ENCODE peak calls at places on chromosome 9, in four cellular contexts. S is HL-60, E is K562, P is GM12878. H is an unnamed sample.

GRCh38 chr9:90095682-90096081 is 490.9 kb downstream of the GADD45G start:
- DNase-seq in E (no peak), P (no peak), S (no peak), H (no peak)

GRCh38 chr9:94937214-94937903 is 210.9 kb downstream of the AOPEP start:
- DNase-seq in S (no peak), P (no peak), E (peak), H (no peak)

GRCh38 chr9:127722055-127722454 is 6.2 kb downstream of the TTC16 start:
- DNase-seq in S (no peak), P (no peak), E (no peak), H (no peak)

GRCh38 chr9:127539259-127539981 is 72.7 kb upstream of the STXBP1 start:
- DNase-seq in E (peak), P (no peak), S (no peak), H (no peak)

GRCh38 chr9:89879276-89879675 is 274.5 kb downstream of the GADD45G start:
- DNase-seq in E (no peak), S (no peak), P (no peak), H (no peak)

GRCh38 chr9:98810106-98810840 is 2.8 kb downstream of the GALNT12 start:
- DNase-seq in S (no peak), E (peak), P (no peak), H (no peak)

GRCh38 chr9:137745541-137745991 is 126.8 kb downstream of the EHMT1 start:
- DNase-seq in P (peak), S (peak), E (peak), H (peak)

GRCh38 chr9:69443178-69443577 is 118.2 kb downstream of the ENTREP1 start:
- DNase-seq in S (no peak), E (no peak), P (no peak), H (no peak)

GRCh38 chr9:105385372-105385985 is 62.4 kb upstream of the FSD1L start:
- DNase-seq in S (peak), P (peak), E (peak), H (peak)

GRCh38 chr9:109986423-109987055 is 206.5 kb downstream of the PALM2AKAP2 start:
- DNase-seq in E (no peak), P (no peak), S (no peak), H (no peak)

GRCh38 chr9:27340876-27341540 is 44.1 kb upstream of the EQTN start:
- DNase-seq in S (no peak), P (no peak), E (no peak), H (no peak)

GRCh38 chr9:18185196-18185595 is 288.8 kb upstream of the ADAMTSL1 start:
- DNase-seq in S (no peak), P (no peak), E (no peak), H (no peak)

GRCh38 chr9:135476981-135477380 is 2.6 kb upstream of the PPP1R26 start:
- DNase-seq in P (no peak), E (no peak), S (no peak), H (no peak)

GRCh38 chr9:20728493-20729220 is 44.6 kb downstream of the FOCAD start:
- DNase-seq in S (no peak), E (no peak), P (no peak), H (no peak)

GRCh38 chr9:111598730-111599091 is 736 bp downstream of the PTGR1 start:
- DNase-seq in P (no peak), E (no peak), S (peak), H (no peak)

GRCh38 chr9:15824310-15824709 is 271.5 kb downstream of the CCDC171 start:
- DNase-seq in S (no peak), E (no peak), P (no peak), H (no peak)

GRCh38 chr9:137253717-137254623 is 1.2 kb upstream of the NELFB start:
- DNase-seq in S (no peak), P (no peak), E (peak), H (no peak)

GRCh38 chr9:71910602-71911060 is 362 bp downstream of the ABHD17B start:
- DNase-seq in P (no peak), S (no peak), E (no peak), H (peak)

GRCh38 chr9:124263158-124263557 is 5.4 kb downstream of the NEK6 start:
- DNase-seq in P (no peak), E (no peak), S (no peak), H (no peak)

GRCh38 chr9:935348-935965 is 41.0 kb upstream of the DMRT3 start:
- DNase-seq in S (no peak), E (no peak), P (no peak), H (no peak)

GRCh38 chr9:32395483-32396216 is 11.2 kb downstream of the ACO1 start:
- DNase-seq in P (no peak), E (no peak), S (no peak), H (no peak)

GRCh38 chr9:87883990-87884389 is 1.3 kb downstream of the SPATA31E1 start:
- DNase-seq in P (no peak), E (peak), S (no peak), H (no peak)

GRCh38 chr9:114226289-114227055 is 71.1 kb downstream of the COL27A1 start:
- DNase-seq in E (no peak), S (no peak), P (no peak), H (no peak)

GRCh38 chr9:107739601-107740082 is 250.1 kb upstream of the KLF4 start:
- DNase-seq in S (no peak), E (no peak), P (no peak), H (no peak)

GRCh38 chr9:81224166-81224858 is 465.0 kb downstream of the TLE1 start:
- DNase-seq in P (no peak), E (no peak), S (no peak), H (no peak)

GRCh38 chr9:98256632-98257218 is 1.3 kb upstream of the TBC1D2 start:
- DNase-seq in P (no peak), E (peak), S (peak), H (no peak)

GRCh38 chr9:130234340-130235260 is 31.0 kb upstream of the HMCN2 start:
- DNase-seq in S (no peak), E (no peak), P (no peak), H (no peak)

GRCh38 chr9:1701113-1701512 is 314.0 kb upstream of the SMARCA2 start:
- DNase-seq in P (no peak), S (no peak), E (no peak), H (no peak)

GRCh38 chr9:133113928-133114351 is 7.1 kb downstream of the RALGDS start:
- DNase-seq in E (no peak), S (peak), P (no peak), H (no peak)

GRCh38 chr9:121509175-121509574 is 9.5 kb upstream of the GGTA1 start:
- DNase-seq in P (no peak), E (no peak), S (no peak), H (no peak)

GRCh38 chr9:83935276-83935890 is 14.2 kb upstream of the KIF27 start:
- DNase-seq in E (no peak), P (no peak), S (no peak), H (no peak)

GRCh38 chr9:105425817-105426433 is 21.9 kb upstream of the FSD1L start:
- DNase-seq in S (no peak), E (no peak), P (no peak), H (no peak)

GRCh38 chr9:97072285-97072770 is 33.4 kb upstream of the CTSV start:
- DNase-seq in S (no peak), P (no peak), E (no peak), H (no peak)

GRCh38 chr9:136679431-136679941 is 7.8 kb downstream of the AGPAT2 start:
- DNase-seq in E (no peak), S (peak), P (no peak), H (no peak)

DNA sequence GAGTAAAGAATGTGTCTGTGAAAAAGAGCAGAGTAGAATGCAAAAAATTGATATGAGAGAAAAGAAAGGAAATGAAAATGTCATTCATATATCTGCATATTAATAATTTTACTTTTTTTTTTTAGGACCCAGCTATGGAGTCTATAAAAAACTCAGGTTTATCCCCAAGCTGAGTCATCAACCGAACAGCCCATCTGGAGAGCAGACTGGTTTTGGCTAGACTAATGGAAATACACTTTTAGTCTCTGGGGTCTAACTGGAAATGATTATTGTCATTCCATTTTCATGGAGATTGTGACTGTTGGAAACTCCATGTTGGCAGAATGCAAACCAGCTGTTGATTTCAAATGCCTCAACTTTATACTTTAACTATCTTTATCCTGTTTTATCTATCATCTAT is 28.7 kb downstream of the ANXA1 start:
- DNase-seq in P (no peak), S (no peak), E (peak), H (no peak)
- TF ChIP-seq SPI1 in P (no peak), S (no peak), E (no peak), H (no peak)

DNA sequence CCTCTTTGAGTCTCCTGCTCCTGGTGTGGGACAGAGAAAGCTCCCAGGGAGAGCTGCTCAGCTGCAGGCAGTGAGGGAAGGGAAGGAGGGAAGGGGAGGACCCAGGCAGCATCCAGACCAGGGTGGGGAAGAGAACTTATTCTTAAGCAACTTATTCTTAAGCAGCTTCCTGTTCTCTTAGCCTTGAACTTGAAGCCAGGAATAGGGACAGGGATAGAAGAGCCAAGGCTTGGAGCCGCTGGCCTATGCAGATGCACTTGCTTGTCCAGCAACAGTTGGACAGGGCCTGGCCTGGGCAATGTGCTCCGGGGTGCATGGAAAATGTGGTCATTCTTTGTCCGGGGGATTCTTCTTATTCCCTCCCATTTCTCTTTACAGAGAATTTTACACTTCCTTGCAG is 31.4 kb upstream of the SPTLC1 start:
- DNase-seq in P (no peak), S (peak), E (no peak), H (no peak)
- TF ChIP-seq SPI1 in P (no peak), S (no peak), E (no peak), H (no peak)

GRCh38 chr9:117060963-117061362 is 353.9 kb downstream of the ASTN2 start:
- DNase-seq in S (no peak), P (no peak), E (no peak), H (no peak)
- TF ChIP-seq SPI1 in S (no peak), P (no peak), E (no peak), H (no peak)

GRCh38 chr9:112867275-112867991 is 23.2 kb downstream of the SLC46A2 start:
- DNase-seq in P (no peak), S (no peak), E (peak), H (no peak)
- TF ChIP-seq SPI1 in P (no peak), S (no peak), E (peak), H (peak)